ENCODE peak calls at places on chromosomes 6 and 20, in seven cellular contexts. D is HepG2, T is GM12878, C is K562, S is GM12892, U is SK-N-SH, G is H1. L is an unnamed sample.

GRCh38 chr20:137668-138131 is 4.7 kb upstream of the DEFB126 start:
- DNase-seq in G (no peak), S (no peak), U (peak), C (peak), T (no peak), D (peak), L (no peak)

GRCh38 chr20:9051508-9051907 is 17.4 kb upstream of the PLCB4 start:
- DNase-seq in D (peak), T (no peak), U (no peak), C (peak), S (no peak), G (no peak), L (no peak)

GRCh38 chr20:54002056-54002575 is 68.3 kb downstream of the BCAS1 start:
- DNase-seq in U (no peak), S (no peak), G (no peak), T (no peak), D (no peak), C (no peak), L (no peak)

GRCh38 chr6:1895721-1896120 is 286.0 kb downstream of the FOXC1 start:
- DNase-seq in D (no peak), U (no peak), C (no peak), G (no peak), S (no peak), T (no peak), L (no peak)

GRCh38 chr6:156976144-156977088 is 199.2 kb downstream of the ARID1B start:
- DNase-seq in C (no peak), G (no peak), D (no peak), U (no peak), T (no peak), S (no peak), L (no peak)

GRCh38 chr6:24568687-24569086 is 73.9 kb downstream of the ALDH5A1 start:
- DNase-seq in D (no peak), S (no peak), C (no peak), U (no peak), G (no peak), T (no peak), L (no peak)

GRCh38 chr20:23362392-23363256 is 642 bp downstream of the GZF1 start:
- DNase-seq in T (no peak), S (peak), D (peak), U (no peak), G (no peak), C (no peak), L (peak)

GRCh38 chr6:166598441-166599138 is 12.1 kb upstream of the RAMACL start:
- DNase-seq in T (no peak), D (no peak), S (no peak), C (no peak), G (no peak), U (no peak), L (no peak)

GRCh38 chr20:19363439-19363838 is 151.0 kb downstream of the SLC24A3 start:
- DNase-seq in T (no peak), C (no peak), D (no peak), G (no peak), U (no peak), S (no peak), L (no peak)

GRCh38 chr6:17886891-17887290 is 100.5 kb downstream of the KIF13A start:
- DNase-seq in S (no peak), C (no peak), U (no peak), T (no peak), G (no peak), D (no peak), L (no peak)

GRCh38 chr20:49132995-49133451 is 55.1 kb downstream of the STAU1 start:
- DNase-seq in T (peak), U (peak), D (peak), C (peak), S (no peak), G (no peak), L (no peak)

GRCh38 chr20:44644384-44645131 is 6.9 kb downstream of the ADA start:
- DNase-seq in S (no peak), U (no peak), D (no peak), C (no peak), T (peak), G (no peak), L (no peak)

GRCh38 chr20:49510562-49511117 is 28.2 kb upstream of the KCNB1 start:
- DNase-seq in S (no peak), G (no peak), T (no peak), D (no peak), U (no peak), C (no peak), L (no peak)

GRCh38 chr6:75147512-75147911 is 58.3 kb downstream of the COL12A1 start:
- DNase-seq in S (no peak), D (no peak), U (no peak), G (no peak), C (no peak), T (peak), L (peak)

GRCh38 chr6:12096342-12096741 is 84.2 kb downstream of the HIVEP1 start:
- DNase-seq in T (no peak), C (no peak), D (no peak), S (no peak), U (no peak), G (no peak), L (no peak)

GRCh38 chr6:56890683-56891429 is 64.1 kb upstream of the BEND6 start:
- DNase-seq in G (no peak), C (peak), S (peak), T (peak), D (no peak), U (no peak), L (peak)

GRCh38 chr6:156560476-156560875 is 216.7 kb upstream of the ARID1B start:
- DNase-seq in U (no peak), S (no peak), D (no peak), G (no peak), C (no peak), T (no peak), L (no peak)

GRCh38 chr6:85516168-85516567 is 66.3 kb downstream of the NT5E start:
- DNase-seq in U (no peak), G (no peak), S (no peak), C (no peak), D (peak), T (no peak), L (no peak)

GRCh38 chr6:155077784-155078183 is 82.7 kb downstream of the TIAM2 start:
- DNase-seq in U (no peak), S (no peak), G (no peak), T (no peak), D (peak), C (no peak), L (no peak)

GRCh38 chr20:45303586-45304463 is 2.8 kb upstream of the RBPJL start:
- DNase-seq in T (no peak), D (no peak), S (no peak), C (no peak), U (no peak), G (no peak), L (no peak)

GRCh38 chr20:967796-968742 is 34.0 kb downstream of the RSPO4 start:
- DNase-seq in C (peak), S (no peak), T (peak), U (peak), G (no peak), D (peak), L (no peak)

GRCh38 chr6:169801396-169802160 is 50.2 kb downstream of the ERMARD start:
- DNase-seq in U (no peak), G (no peak), C (no peak), S (no peak), T (no peak), D (no peak), L (no peak)

GRCh38 chr6:152160346-152160745 is 352.9 kb downstream of the ESR1 start:
- DNase-seq in S (no peak), C (no peak), U (no peak), D (no peak), G (no peak), T (peak), L (no peak)

GRCh38 chr20:35316086-35316485 is 23.9 kb upstream of the FAM83C start:
- DNase-seq in U (no peak), S (no peak), G (no peak), T (no peak), C (no peak), D (no peak), L (no peak)

GRCh38 chr6:145213614-145214013 is 521.7 kb downstream of the EPM2A start:
- DNase-seq in T (peak), C (no peak), S (no peak), U (no peak), G (no peak), D (no peak), L (no peak)

GRCh38 chr6:122817766-122818165 is 28.7 kb downstream of the SMPDL3A start:
- DNase-seq in D (no peak), C (no peak), S (no peak), U (no peak), T (no peak), G (no peak), L (no peak)

GRCh38 chr6:122821095-122821494 is 32.0 kb downstream of the SMPDL3A start:
- DNase-seq in S (no peak), D (no peak), G (no peak), U (no peak), C (no peak), T (no peak), L (no peak)

GRCh38 chr6:122817362-122817761 is 28.3 kb downstream of the SMPDL3A start:
- DNase-seq in U (no peak), G (no peak), C (no peak), T (no peak), D (no peak), S (no peak), L (no peak)

DNA sequence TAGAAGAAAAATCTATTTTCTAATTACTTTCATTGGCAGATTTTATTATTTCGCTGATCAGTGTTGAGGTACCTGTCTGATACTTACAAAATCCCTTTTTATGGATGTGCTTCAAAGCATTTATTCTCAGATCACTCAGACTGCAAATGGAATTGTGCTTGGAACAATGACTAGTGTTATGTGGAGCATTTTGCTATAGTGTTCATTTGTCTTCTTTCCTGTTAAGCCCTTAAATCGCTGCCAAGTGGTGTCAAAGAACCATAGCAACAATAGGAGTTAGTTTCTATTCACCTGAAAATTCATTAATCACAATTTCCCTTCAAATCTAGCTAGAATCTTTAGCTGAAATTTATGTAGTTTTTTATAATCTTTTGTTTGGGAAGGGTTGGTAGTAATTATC is 29.8 kb downstream of the SMPDL3A start:
- DNase-seq in T (no peak), U (no peak), S (no peak), G (no peak), C (no peak), D (no peak), L (no peak)
- TF ChIP-seq TAF1 in T (no peak), U (no peak), S (no peak), G (no peak), C (no peak), D (no peak), L (no peak)

GRCh38 chr6:158631678-158632537 is 12.6 kb downstream of the DYNLT1 start:
- DNase-seq in U (no peak), S (no peak), C (peak), T (no peak), G (no peak), D (no peak), L (no peak)
- TF ChIP-seq TAF1 in U (no peak), S (no peak), C (no peak), T (no peak), G (no peak), D (no peak), L (no peak)

GRCh38 chr20:4850960-4851359 is 129.3 kb downstream of the PRND start:
- DNase-seq in T (no peak), G (no peak), D (no peak), S (no peak), C (no peak), U (no peak), L (no peak)
- TF ChIP-seq TAF1 in T (no peak), G (no peak), D (no peak), S (no peak), C (no peak), U (no peak), L (no peak)

GRCh38 chr6:26457796-26458688 is at the start of gene BTN2A1:
- DNase-seq in D (peak), T (peak), C (peak), S (peak), U (peak), G (peak), L (peak)
- TF ChIP-seq TAF1 in D (peak), T (peak), C (no peak), S (no peak), U (peak), G (peak), L (no peak)

L was measured in GM12891.